ENCODE peak calls at places on chromosomes 11 and 22, in six cellular contexts. O is fibroblast of lung, A is psoas muscle, I is cardiac muscle cell, S is kidney epithelial cell, N is hepatocyte. F is an unnamed sample.
A peak's percentile ranks its signal among the peaks of the same experiment; 100 is the strongest.

GRCh38 chr22:39309881-39310714 is 9.3 kb downstream of the RPL3 start:
- DNase-seq in S (no peak), N (no peak), A (no peak), O (peak; percentile 69), I (peak; percentile 66), F (no peak)

GRCh38 chr11:128200467-128200866 is 386.9 kb downstream of the ETS1 start:
- DNase-seq in I (no peak), N (no peak), O (no peak), S (no peak), A (no peak), F (no peak)

GRCh38 chr11:11857769-11858168 is 16.0 kb downstream of the USP47 start:
- DNase-seq in S (no peak), N (no peak), O (no peak), I (no peak), A (no peak), F (no peak)

GRCh38 chr11:128940603-128941002 is 2.1 kb downstream of the TP53AIP1 start:
- DNase-seq in S (no peak), O (no peak), A (no peak), N (no peak), I (no peak), F (no peak)

GRCh38 chr11:19905280-19905853 is 192.7 kb downstream of the NAV2 start:
- DNase-seq in O (peak; percentile 70), S (no peak), A (no peak), I (peak; percentile 75), N (peak; percentile 69), F (no peak)

GRCh38 chr11:76051937-76052336 is 154.4 kb downstream of the WNT11 start:
- DNase-seq in O (no peak), N (no peak), S (no peak), A (no peak), I (no peak), F (no peak)

GRCh38 chr11:101617735-101618332 is 34.0 kb upstream of the TRPC6 start:
- DNase-seq in A (no peak), I (no peak), S (peak; percentile 18), O (no peak), N (no peak), F (peak; percentile 1)

GRCh38 chr22:19514831-19515565 is 9.2 kb downstream of the CLDN5 start:
- DNase-seq in N (no peak), O (no peak), A (no peak), S (no peak), I (no peak), F (no peak)

GRCh38 chr11:16924826-16925494 is 89.3 kb downstream of the PLEKHA7 start:
- DNase-seq in N (peak; percentile 89), A (peak; percentile 28), O (peak; percentile 65), I (peak; percentile 68), S (no peak), F (no peak)

GRCh38 chr22:16131918-16132317 is 442.1 kb downstream of the POTEH start:
- DNase-seq in A (no peak), N (no peak), I (no peak), O (no peak), S (no peak), F (no peak)

GRCh38 chr11:74000770-74001169 is 8.1 kb downstream of the UCP3 start:
- DNase-seq in N (no peak), A (no peak), S (no peak), I (no peak), O (no peak), F (no peak)

GRCh38 chr11:84390441-84391078 is 1104.4 kb upstream of the CCDC90B start:
- DNase-seq in I (no peak), A (no peak), N (peak; percentile 7), O (no peak), S (peak; percentile 12), F (peak; percentile 91)

GRCh38 chr11:24043842-24044241 is 453.0 kb upstream of the LUZP2 start:
- DNase-seq in A (no peak), I (no peak), O (no peak), S (no peak), N (no peak), F (no peak)

GRCh38 chr11:73797457-73797856 is 9.8 kb downstream of the MRPL48 start:
- DNase-seq in S (no peak), O (no peak), N (no peak), I (no peak), A (peak; percentile 68), F (no peak)

GRCh38 chr11:120501440-120501839 is 10.1 kb upstream of the GRIK4 start:
- DNase-seq in O (no peak), A (no peak), I (no peak), S (no peak), N (no peak), F (no peak)

GRCh38 chr22:48886604-48887393 is 940.9 kb downstream of the BRD1 start:
- DNase-seq in O (no peak), A (no peak), N (no peak), S (no peak), I (no peak), F (no peak)

GRCh38 chr11:83157755-83158473 is 983 bp downstream of the PCF11 start:
- DNase-seq in N (peak; percentile 75), I (peak; percentile 59), O (peak; percentile 65), A (peak; percentile 48), S (no peak), F (no peak)

DNA sequence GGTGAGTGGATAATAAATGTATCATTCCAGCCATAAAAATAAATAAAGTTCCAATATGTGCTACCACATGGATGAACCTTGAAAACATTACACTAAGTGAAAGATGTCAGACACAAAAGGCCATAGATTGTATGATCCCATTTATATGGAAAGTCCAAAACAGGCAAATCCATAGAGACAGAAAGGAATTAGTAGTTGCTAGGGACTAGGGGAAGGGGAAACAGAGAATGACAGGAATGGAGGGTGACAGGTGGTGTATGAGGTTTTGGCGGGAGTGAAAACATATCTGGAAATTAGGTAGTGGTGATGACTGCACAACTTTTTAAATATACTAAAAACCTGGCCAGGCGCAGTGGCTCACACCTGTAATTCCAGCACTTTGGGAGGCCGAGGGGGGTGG is 15.2 kb upstream of the CARD10 start:
- DNase-seq in A (no peak), O (no peak), I (no peak), N (no peak), S (no peak), F (no peak)
- H3K4me3 ChIP-seq in A (no peak overlapping the region), O (no peak overlapping the region), I (no peak overlapping the region), N (no peak overlapping the region), S (no peak overlapping the region), F (no peak overlapping the region)

GRCh38 chr11:1487091-1487850 is 692 bp upstream of the MOB2 start:
- DNase-seq in A (no peak), N (no peak), S (no peak), I (no peak), O (no peak), F (no peak)

GRCh38 chr11:1485504-1485885 is 1.1 kb downstream of the MOB2 start:
- DNase-seq in O (no peak), N (no peak), S (no peak), A (peak; percentile 10), I (no peak), F (no peak)

GRCh38 chr11:1486054-1486825 is at the start of gene MOB2:
- DNase-seq in N (no peak), I (peak; percentile 20), A (peak; percentile 48), O (peak; percentile 7), S (peak; percentile 10), F (no peak)

GRCh38 chr11:1488575-1489180 is 2.1 kb upstream of the MOB2 start:
- DNase-seq in N (no peak), I (no peak), A (no peak), O (no peak), S (no peak), F (no peak)

GRCh38 chr11:1487851-1488574 is 1.4 kb upstream of the MOB2 start:
- DNase-seq in I (no peak), S (no peak), N (no peak), O (no peak), A (no peak), F (no peak)
- TF ChIP-seq CTCF in I (no peak), S (no peak), N (no peak), O (no peak), A (no peak), F (no peak)

GRCh38 chr11:9025101-9025850 is 21.5 kb upstream of the NRIP3 start:
- DNase-seq in S (no peak), O (no peak), A (no peak), N (no peak), I (no peak), F (no peak)
- H3K4me3 ChIP-seq in S (no peak overlapping the region), O (no peak overlapping the region), A (no peak overlapping the region), N (no peak overlapping the region), I (no peak overlapping the region), F (no peak overlapping the region)

DNA sequence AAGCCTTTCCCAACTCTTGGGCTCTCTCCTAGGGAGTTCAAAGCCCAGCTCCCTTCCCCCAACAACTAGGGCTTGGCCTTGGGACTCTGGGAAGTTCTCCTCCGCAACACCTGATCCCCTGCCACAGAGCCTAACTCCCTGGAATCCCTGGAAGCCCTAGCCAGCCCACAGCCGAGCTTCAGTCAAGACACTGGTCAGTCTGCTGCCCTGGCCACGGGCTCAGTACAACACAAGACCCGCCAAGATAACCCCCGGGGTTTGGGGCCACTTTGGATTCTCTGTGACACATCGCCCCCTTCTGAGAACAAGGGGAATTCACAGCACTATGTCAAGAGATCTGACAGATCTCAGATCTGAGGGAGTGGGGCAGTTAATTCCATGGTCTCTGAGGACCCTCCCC is 58.3 kb downstream of the SLC22A12 start:
- DNase-seq in O (peak; percentile 7), N (peak; percentile 34), S (no peak), A (no peak), I (peak; percentile 51), F (no peak)
- TF ChIP-seq CTCF in O (peak; percentile 22), N (peak; percentile 60), S (peak; percentile 50), A (peak; percentile 11), I (peak; percentile 61), F (peak; percentile 66)

DNA sequence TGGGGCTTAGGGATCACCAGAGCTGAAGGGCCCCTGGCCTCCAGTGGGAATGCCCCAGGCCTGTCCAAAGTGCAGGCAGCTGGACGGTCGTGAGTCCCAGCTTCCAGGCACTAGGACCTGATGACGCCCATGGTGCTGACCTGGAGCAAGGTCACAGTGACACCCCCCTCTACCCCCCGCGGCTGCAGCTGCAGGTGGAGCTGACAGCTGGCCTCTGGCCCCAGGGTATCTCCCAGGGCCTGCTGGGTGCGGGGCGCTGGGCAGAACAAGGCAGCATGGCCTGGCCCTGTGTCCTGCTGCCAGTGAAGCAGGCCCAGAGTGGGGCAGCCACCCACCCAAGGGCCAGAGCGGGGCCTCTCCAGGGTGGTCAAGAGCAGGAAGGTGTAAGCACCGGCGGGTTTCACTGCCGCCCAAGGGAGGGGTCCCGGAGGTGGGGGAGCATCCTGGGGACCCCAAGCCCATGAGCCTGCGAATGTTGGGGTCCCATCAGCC is 553 bp upstream of the TCIRG1 start:
- DNase-seq in A (peak; percentile 27), I (no peak), O (no peak), N (peak; percentile 73), S (no peak), F (no peak)
- H3K4me3 ChIP-seq in A (peak overlapping the region; percentile 75), I (peak overlapping the region; percentile 1), O (peak overlapping the region; percentile 77), N (peak overlapping the region; percentile 42), S (peak overlapping the region; percentile 68), F (peak overlapping the region; percentile 55)

DNA sequence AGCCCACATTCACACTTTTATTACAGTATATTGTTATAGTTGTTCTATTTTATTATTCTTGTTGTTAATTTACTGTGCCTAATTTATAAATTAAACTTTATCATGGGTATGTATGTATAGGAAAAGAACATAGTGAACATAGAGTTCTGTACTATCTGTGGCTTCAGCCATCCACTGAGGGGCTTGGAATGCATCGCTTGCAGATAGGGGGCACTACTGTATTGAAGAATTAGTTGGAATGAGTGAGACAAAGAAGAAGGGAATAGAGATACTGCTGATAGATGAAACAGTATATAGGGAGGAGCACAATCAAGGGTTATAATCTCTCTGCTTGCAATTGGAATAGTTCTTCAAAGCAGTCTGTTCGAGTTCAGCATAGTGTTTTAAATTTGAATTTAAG is 432.2 kb downstream of the RAB38 start:
- DNase-seq in O (no peak), S (no peak), A (no peak), I (no peak), N (no peak), F (no peak)
- TF ChIP-seq CTCF in O (no peak), S (peak; percentile 34), A (peak; percentile 35), I (no peak), N (peak; percentile 11), F (peak; percentile 50)

F was measured in retinal pigment epithelial cell.